ENCODE peak calls at places on chromosomes 5 and 9, in eight cellular contexts. P is AG10803, E is neuronal stem cell, W is MM.1S, M is breast epithelium, G is astrocyte of the cerebellum, Q is body of pancreas, N is HL-60. L is an unnamed sample.

GRCh38 chr9:22395585-22396205 is 50.9 kb upstream of the DMRTA1 start:
- DNase-seq in Q (no peak), M (no peak), N (no peak), E (no peak), G (peak; percentile 53), P (peak; percentile 11), W (no peak), L (no peak)

GRCh38 chr9:107866912-107867311 is 377.3 kb upstream of the KLF4 start:
- DNase-seq in P (peak; percentile 63), Q (no peak), M (no peak), E (no peak), W (no peak), G (no peak), N (peak; percentile 89), L (no peak)

GRCh38 chr5:79318935-79319614 is 83.1 kb downstream of the JMY start:
- DNase-seq in Q (no peak), N (no peak), G (peak; percentile 13), M (no peak), W (no peak), E (no peak), P (peak; percentile 92), L (no peak)

GRCh38 chr5:74199005-74199404 is 441.5 kb downstream of the ENC1 start:
- DNase-seq in M (no peak), P (peak; percentile 61), G (no peak), E (no peak), N (no peak), Q (no peak), W (no peak), L (no peak)

GRCh38 chr5:173477320-173478055 is 139.0 kb downstream of the BOD1 start:
- DNase-seq in W (no peak), Q (no peak), G (peak; percentile 52), M (no peak), E (no peak), P (peak; percentile 90), N (no peak), L (no peak)

GRCh38 chr9:85536076-85536475 is 205.7 kb downstream of the AGTPBP1 start:
- DNase-seq in G (peak; percentile 68), N (no peak), E (no peak), W (no peak), P (peak; percentile 92), Q (no peak), M (no peak), L (no peak)

GRCh38 chr9:10403283-10403682 is 209.5 kb downstream of the PTPRD start:
- DNase-seq in P (no peak), Q (no peak), G (no peak), E (no peak), N (no peak), W (no peak), M (no peak), L (no peak)

GRCh38 chr5:59798862-59799667 is 94.5 kb downstream of the PDE4D start:
- DNase-seq in W (peak; percentile 35), Q (no peak), G (no peak), M (no peak), E (no peak), N (no peak), P (peak; percentile 29), L (no peak)

GRCh38 chr9:89873801-89874200 is 269.0 kb downstream of the GADD45G start:
- DNase-seq in G (no peak), W (no peak), E (no peak), Q (peak; percentile 1), N (no peak), P (no peak), M (no peak), L (no peak)

GRCh38 chr5:126965487-126965886 is 64.9 kb downstream of the MARCHF3 start:
- DNase-seq in Q (no peak), E (no peak), M (no peak), G (no peak), P (no peak), N (no peak), W (no peak), L (no peak)

GRCh38 chr9:116471093-116471906 is 215.8 kb upstream of the TRIM32 start:
- DNase-seq in Q (no peak), W (no peak), P (peak; percentile 55), E (peak; percentile 70), N (no peak), M (no peak), G (peak; percentile 92), L (no peak)
- H3K4me3 ChIP-seq in Q (no peak overlapping the region), W (no peak overlapping the region), P (no peak overlapping the region), E (peak overlapping the region; percentile 13), N (no peak overlapping the region), M (no peak overlapping the region), G (no peak overlapping the region), L (no peak overlapping the region)

GRCh38 chr9:129138476-129139232 is 27.4 kb downstream of the PTPA start:
- DNase-seq in M (peak; percentile 68), G (no peak), W (no peak), P (peak; percentile 74), N (no peak), E (no peak), Q (peak; percentile 44), L (no peak)
- H3K4me3 ChIP-seq in M (peak overlapping the region; percentile 36), G (no peak overlapping the region), W (no peak overlapping the region), P (no peak overlapping the region), N (no peak overlapping the region), E (no peak overlapping the region), Q (no peak overlapping the region), L (no peak overlapping the region)

DNA sequence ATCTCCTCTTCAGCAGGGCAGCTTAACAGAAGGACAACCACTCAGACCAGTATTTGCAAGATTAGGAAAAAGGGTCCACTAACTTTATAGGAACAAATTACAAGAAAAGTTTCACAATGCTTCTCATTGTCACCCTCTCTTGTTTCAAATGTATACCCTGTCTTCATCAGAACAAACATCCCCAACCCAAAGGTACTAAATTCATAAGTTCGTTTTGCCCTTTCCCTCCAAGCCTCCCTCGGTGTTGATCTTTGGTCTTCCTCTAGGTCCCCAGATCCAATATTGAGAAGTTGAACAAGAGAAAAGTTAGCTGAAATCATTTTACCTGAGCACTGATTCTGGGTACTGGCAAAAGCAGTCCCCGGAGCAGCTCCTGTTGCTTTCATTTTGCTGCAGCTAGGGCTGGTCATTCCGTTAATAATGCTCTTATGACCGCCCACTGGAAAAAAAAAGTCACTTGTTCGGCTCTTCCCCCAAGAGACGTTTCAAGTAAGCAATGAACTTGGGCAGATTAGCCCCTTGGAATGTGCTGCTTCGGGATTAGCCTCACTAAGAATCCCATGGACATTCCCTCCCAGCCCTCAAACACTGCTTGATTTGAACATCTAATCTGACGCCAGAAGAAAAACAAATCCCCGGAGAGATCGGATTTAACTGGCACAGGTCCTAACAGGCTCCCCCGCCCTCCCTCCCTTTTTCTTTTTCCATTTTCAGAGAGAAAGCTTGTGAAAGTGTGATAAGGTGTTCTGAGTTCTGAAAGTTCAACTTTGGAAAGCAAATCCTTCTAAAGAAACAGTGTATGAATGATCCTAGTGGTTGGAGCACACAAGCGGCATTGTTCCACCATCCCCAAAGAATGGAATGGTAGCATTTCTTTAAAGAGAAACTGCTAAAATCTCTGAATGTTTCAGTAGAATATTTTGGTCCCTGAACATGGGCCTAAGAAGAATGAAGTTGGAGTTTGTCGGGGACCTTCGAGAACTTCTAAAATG is 252.5 kb downstream of the TRPM3 start:
- DNase-seq in M (no peak), N (no peak), Q (no peak), W (no peak), G (no peak), E (no peak), P (no peak), L (no peak)
- H3K4me3 ChIP-seq in M (peak overlapping the region; percentile 30), N (no peak overlapping the region), Q (no peak overlapping the region), W (no peak overlapping the region), G (peak overlapping the region; percentile 5), E (no peak overlapping the region), P (no peak overlapping the region), L (no peak overlapping the region)

GRCh38 chr5:81750308-81751008 is 439 bp downstream of the SSBP2 start:
- DNase-seq in P (no peak), W (peak; percentile 31), Q (no peak), N (no peak), M (peak; percentile 52), E (no peak), G (no peak), L (no peak)
- H3K4me3 ChIP-seq in P (peak overlapping the region; percentile 85), W (peak overlapping the region; percentile 69), Q (peak overlapping the region; percentile 65), N (peak overlapping the region; percentile 69), M (peak overlapping the region; percentile 92), E (peak overlapping the region; percentile 80), G (peak overlapping the region; percentile 69), L (peak overlapping the region; percentile 73)

DNA sequence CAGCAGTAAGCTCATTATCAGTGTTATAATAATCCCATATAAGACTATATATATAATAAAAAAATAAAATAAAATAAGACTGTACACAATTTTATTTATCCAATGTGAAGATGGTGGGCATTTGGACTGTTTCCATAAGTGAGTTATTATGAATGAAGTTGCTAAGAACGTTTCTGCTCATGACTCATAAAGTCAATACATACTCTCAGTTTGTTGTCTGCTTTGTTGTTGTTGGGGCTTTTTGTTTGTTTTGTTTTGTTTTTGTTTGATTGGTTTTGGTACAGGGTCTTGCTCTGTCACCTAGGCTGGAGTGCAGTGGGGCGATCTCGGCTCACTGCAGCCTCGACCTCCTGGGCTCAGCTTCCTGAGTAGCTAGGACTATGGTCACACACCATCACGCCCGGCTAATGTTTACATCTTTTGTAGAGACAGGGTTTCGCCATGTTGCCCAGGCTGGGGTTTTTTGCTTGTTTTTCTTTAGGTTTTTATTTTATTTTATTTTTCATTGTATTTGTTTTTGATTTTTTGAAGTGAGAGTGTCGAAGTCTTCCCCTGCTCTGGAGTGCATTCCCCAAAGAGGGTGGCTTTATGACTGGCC is 18.0 kb downstream of the TRIM7 start:
- DNase-seq in E (no peak), M (no peak), N (no peak), P (no peak), W (no peak), G (no peak), Q (no peak), L (no peak)
- H3K4me3 ChIP-seq in E (peak overlapping the region; percentile 61), M (no peak overlapping the region), N (no peak overlapping the region), P (peak overlapping the region; percentile 36), W (no peak overlapping the region), G (no peak overlapping the region), Q (no peak overlapping the region), L (no peak overlapping the region)

DNA sequence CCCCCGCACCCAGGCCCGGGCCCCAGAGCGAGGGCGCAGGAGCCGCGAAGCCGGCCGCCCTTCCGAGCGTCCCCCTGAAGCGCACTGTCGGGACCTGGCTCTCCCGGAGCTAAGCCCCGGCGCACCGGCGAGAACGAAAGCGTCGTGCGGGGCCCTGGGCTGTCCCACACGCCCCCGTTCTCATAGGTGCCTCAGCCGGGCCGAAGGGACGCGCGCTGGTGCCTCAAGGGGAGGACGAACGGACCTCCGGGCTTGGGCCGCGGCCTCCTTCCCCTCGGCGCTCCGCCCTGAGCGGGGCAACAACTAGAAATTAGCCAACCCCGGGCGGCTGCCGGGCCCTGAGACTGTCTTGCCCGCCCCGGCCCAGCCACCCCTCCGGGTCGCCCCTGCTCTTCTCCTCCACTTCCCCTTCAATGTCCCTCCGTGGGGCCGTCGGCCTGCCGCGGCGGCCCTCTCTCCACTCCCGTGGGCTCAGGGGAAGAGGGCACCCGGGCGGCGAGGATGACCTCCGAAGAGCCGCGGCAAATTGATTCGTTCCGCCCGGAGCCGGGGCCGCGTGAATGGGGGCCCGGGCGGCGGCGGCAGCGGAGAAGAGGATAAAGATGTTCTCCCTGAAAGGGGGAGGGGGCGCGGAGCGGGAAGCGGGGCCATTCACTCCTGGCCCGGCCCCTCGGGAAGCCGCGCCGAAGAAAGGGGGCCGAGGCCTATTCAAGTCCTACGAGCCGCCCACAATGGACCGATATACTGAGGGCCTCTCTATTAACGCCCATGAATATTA is 3.5 kb upstream of the PRDM12 start:
- DNase-seq in N (no peak), E (no peak), P (no peak), M (no peak), G (no peak), Q (no peak), W (no peak), L (no peak)
- H3K4me3 ChIP-seq in N (peak overlapping the region; percentile 26), E (peak overlapping the region; percentile 34), P (no peak overlapping the region), M (peak overlapping the region; percentile 38), G (peak overlapping the region; percentile 16), Q (peak overlapping the region; percentile 7), W (no peak overlapping the region), L (no peak overlapping the region)

GRCh38 chr5:141878771-141879759 is 855 bp upstream of the PCDH1 start:
- DNase-seq in W (peak; percentile 95), Q (peak; percentile 93), M (peak; percentile 92), G (peak; percentile 80), E (peak; percentile 98), P (peak; percentile 82), N (peak; percentile 88), L (peak; percentile 84)
- H3K4me3 ChIP-seq in W (peak overlapping the region; percentile 61), Q (peak overlapping the region; percentile 37), M (peak overlapping the region; percentile 54), G (peak overlapping the region; percentile 19), E (peak overlapping the region; percentile 60), P (peak overlapping the region; percentile 44), N (no peak overlapping the region), L (no peak overlapping the region)